ENCODE peak calls at places on chromosomes 13 and 19, in nine cellular contexts. X is thoracic aorta; G is occipital lobe; S is NCI-H2081; P is hypothalamus; V is Right ventricle myocardium superior; K is OCI-LY7; O is activated CD4-positive, alpha-beta T cell treated with anti-CD3 and anti-CD28 coated beads for 48 hours; M is H54. I is an unnamed sample.

GRCh38 chr13:30446122-30446500 is 19.6 kb downstream of the HMGB1 start:
- DNase-seq in G (no peak), M (no peak), K (peak), P (no peak), O (no peak), X (no peak), V (no peak), S (no peak), I (no peak)

GRCh38 chr19:45765365-45766292 is 3.4 kb downstream of the SIX5 start:
- DNase-seq in P (no peak), V (peak), K (no peak), G (no peak), X (no peak), S (no peak), M (no peak), O (no peak), I (no peak)

GRCh38 chr19:33948651-33949335 is 152.1 kb downstream of the KCTD15 start:
- DNase-seq in X (no peak), M (no peak), V (no peak), G (no peak), O (no peak), S (no peak), K (no peak), P (no peak), I (no peak)

GRCh38 chr13:80131204-80131603 is 209.7 kb downstream of the SPRY2 start:
- DNase-seq in G (peak), K (no peak), O (no peak), V (peak), S (no peak), X (peak), P (peak), M (peak), I (peak)

GRCh38 chr19:45130888-45131615 is 29.7 kb downstream of the NKPD1 start:
- DNase-seq in K (peak), O (peak), S (peak), M (peak), X (no peak), P (no peak), V (no peak), G (peak), I (peak)

GRCh38 chr13:21000647-21001046 is 60.7 kb downstream of the LATS2 start:
- DNase-seq in M (no peak), G (no peak), V (no peak), S (no peak), O (no peak), P (no peak), K (no peak), X (no peak), I (no peak)

GRCh38 chr19:42568006-42568405 is 26.7 kb downstream of the CEACAM8 start:
- DNase-seq in V (no peak), X (no peak), O (no peak), M (no peak), S (no peak), G (no peak), K (no peak), P (no peak), I (no peak)

GRCh38 chr19:5718579-5719273 is 1.2 kb downstream of the LONP1 start:
- DNase-seq in V (no peak), O (peak), S (no peak), P (no peak), X (no peak), K (peak), G (no peak), M (no peak), I (peak)

GRCh38 chr19:33406521-33407139 is 33.1 kb downstream of the CEBPG start:
- DNase-seq in X (peak), G (no peak), P (peak), S (peak), M (peak), K (peak), V (peak), O (peak), I (peak)

GRCh38 chr19:10333758-10334339 is 520 bp upstream of the RAVER1 start:
- DNase-seq in G (no peak), X (no peak), O (no peak), K (no peak), S (no peak), V (no peak), P (no peak), M (no peak), I (peak)

GRCh38 chr13:75416327-75417005 is 65.5 kb downstream of the TBC1D4 start:
- DNase-seq in P (no peak), M (no peak), G (no peak), O (no peak), X (no peak), K (peak), S (no peak), V (no peak), I (no peak)